ENCODE peak calls at places on chromosomes 1 and 21, in four cellular contexts. E is Panc1, A is PC-3, U is left lung. S is an unnamed sample.

GRCh38 chr1:241485145-241485544 is 34.4 kb downstream of the FH start:
- ATAC-seq in E (no peak), A (no peak), U (no peak), S (peak)

GRCh38 chr1:53089478-53090226 is 27.6 kb downstream of the PODN start:
- ATAC-seq in E (no peak), A (no peak), U (no peak), S (no peak)

GRCh38 chr1:161020573-161021167 is at the start of gene F11R:
- ATAC-seq in E (peak), A (peak), U (peak), S (peak)

GRCh38 chr1:243428084-243428483 is 172.2 kb downstream of the SDCCAG8 start:
- ATAC-seq in E (no peak), A (no peak), U (no peak), S (no peak)

GRCh38 chr1:186775881-186776560 is 52.7 kb upstream of the PLA2G4A start:
- ATAC-seq in E (no peak), A (no peak), U (peak), S (no peak)

GRCh38 chr1:13945856-13946255 is 245.9 kb downstream of the PRDM2 start:
- ATAC-seq in E (no peak), A (no peak), U (no peak), S (no peak)

GRCh38 chr1:170340259-170340658 is 191.7 kb upstream of the GORAB start:
- ATAC-seq in E (no peak), A (no peak), U (no peak), S (no peak)

GRCh38 chr21:28675265-28676041 is 317.2 kb downstream of the LTN1 start:
- ATAC-seq in E (no peak), A (peak), U (no peak), S (no peak)

S was measured in stimulated activated memory B cell treated with anti-CD40 and anti-IgM and Interleukin-4, amounts not matched to agents 10 μg/mL and 1 μg/mL and 100 μg/mL, for 72 hours.